ENCODE peak calls at places on chromosomes 1 and 21, in four cellular contexts. G is GM06990, U is sigmoid colon, Z is fibroblast of lung. B is an unnamed sample.

GRCh38 chr1:1442069-1442770 is 6.7 kb downstream of the VWA1 start:
- DNase-seq in G (no peak), U (no peak), Z (no peak), B (no peak)

GRCh38 chr1:28091043-28091781 is 2.8 kb upstream of the EYA3 start:
- DNase-seq in G (no peak), U (no peak), Z (peak; percentile 41), B (peak; percentile 55)

GRCh38 chr1:1164701-1165451 is 8.8 kb upstream of the TTLL10 start:
- DNase-seq in G (no peak), U (no peak), Z (peak; percentile 4), B (no peak)

GRCh38 chr1:5244631-5245285 is 590.3 kb downstream of the AJAP1 start:
- DNase-seq in G (no peak), U (no peak), Z (no peak), B (no peak)

GRCh38 chr1:247212012-247212411 is 40.2 kb upstream of the ZNF124 start:
- DNase-seq in G (peak; percentile 57), U (no peak), Z (no peak), B (peak; percentile 78)

GRCh38 chr1:245258271-245258920 is 103.6 kb downstream of the KIF26B start:
- DNase-seq in G (no peak), U (no peak), Z (peak; percentile 39), B (no peak)

GRCh38 chr1:15738416-15739113 is 2.5 kb downstream of the SLC25A34 start:
- DNase-seq in G (no peak), U (no peak), Z (no peak), B (no peak)

GRCh38 chr1:46569116-46569515 is 17.7 kb upstream of the KNCN start:
- DNase-seq in G (no peak), U (no peak), Z (no peak), B (no peak)

GRCh38 chr1:12127206-12127810 is 39.5 kb upstream of the TNFRSF1B start:
- DNase-seq in G (no peak), U (no peak), Z (no peak), B (no peak)

GRCh38 chr1:180278791-180279432 is 48.8 kb downstream of the LHX4 start:
- DNase-seq in G (no peak), U (no peak), Z (no peak), B (no peak)

GRCh38 chr1:181640959-181641358 is 157.6 kb downstream of the CACNA1E start:
- DNase-seq in G (no peak), U (no peak), Z (no peak), B (no peak)

GRCh38 chr1:105793541-105794146 is 1262.8 kb upstream of the PRMT6 start:
- DNase-seq in G (no peak), U (no peak), Z (no peak), B (peak; percentile 50)

GRCh38 chr1:201845331-201846083 is 16.6 kb downstream of the IPO9 start:
- DNase-seq in G (no peak), U (no peak), Z (peak; percentile 76), B (no peak)

GRCh38 chr21:28421716-28422480 is 570.8 kb downstream of the LTN1 start:
- DNase-seq in G (no peak), U (no peak), Z (peak; percentile 30), B (no peak)

GRCh38 chr1:105492941-105493340 is 1563.5 kb upstream of the PRMT6 start:
- DNase-seq in G (no peak), U (no peak), Z (no peak), B (no peak)

GRCh38 chr1:164748253-164748899 is 189.4 kb downstream of the PBX1 start:
- DNase-seq in G (no peak), U (peak; percentile 78), Z (peak; percentile 99), B (no peak)

GRCh38 chr1:17525996-17526686 is 13.4 kb upstream of the ARHGEF10L start:
- DNase-seq in G (no peak), U (no peak), Z (no peak), B (no peak)

GRCh38 chr1:112409416-112409815 is 13.4 kb downstream of the CTTNBP2NL start:
- DNase-seq in G (no peak), U (no peak), Z (no peak), B (no peak)

GRCh38 chr1:87329051-87329755 is 523 bp downstream of the LMO4 start:
- DNase-seq in G (peak; percentile 64), U (peak; percentile 79), Z (peak; percentile 50), B (peak; percentile 68)

GRCh38 chr1:18351735-18352134 is 129.0 kb upstream of the KLHDC7A start:
- DNase-seq in G (no peak), U (no peak), Z (no peak), B (no peak)

GRCh38 chr1:90114521-90115141 is 119.7 kb downstream of the ZNF326 start:
- DNase-seq in G (no peak), U (no peak), Z (peak; percentile 33), B (peak; percentile 30)

GRCh38 chr1:67439277-67440029 is 9.3 kb upstream of the SERBP1 start:
- DNase-seq in G (no peak), U (no peak), Z (peak; percentile 80), B (no peak)

GRCh38 chr1:93669369-93669768 is 12.3 kb downstream of the BCAR3 start:
- DNase-seq in G (no peak), U (no peak), Z (peak; percentile 85), B (no peak)

GRCh38 chr1:54378157-54378883 is 27.9 kb downstream of the SSBP3 start:
- DNase-seq in G (no peak), U (no peak), Z (no peak), B (no peak)

GRCh38 chr21:25809013-25809412 is 74.2 kb downstream of the GABPA start:
- DNase-seq in G (no peak), U (no peak), Z (no peak), B (no peak)

GRCh38 chr1:42370876-42371549 is 9.6 kb upstream of the RIMKLA start:
- DNase-seq in G (no peak), U (no peak), Z (no peak), B (no peak)

GRCh38 chr1:54053745-54054437 is 483 bp downstream of the TCEANC2 start:
- DNase-seq in G (no peak), U (no peak), Z (no peak), B (no peak)

GRCh38 chr1:9058465-9058864 is 11.0 kb downstream of the SLC2A5 start:
- DNase-seq in G (no peak), U (no peak), Z (no peak), B (no peak)

GRCh38 chr1:60621524-60621923 is 460.8 kb upstream of the NFIA start:
- DNase-seq in G (no peak), U (no peak), Z (peak; percentile 56), B (no peak)

GRCh38 chr1:61386323-61386722 is 304.0 kb downstream of the NFIA start:
- DNase-seq in G (no peak), U (no peak), Z (no peak), B (no peak)

GRCh38 chr1:107358611-107359342 is 217.9 kb downstream of the NTNG1 start:
- DNase-seq in G (no peak), U (no peak), Z (peak; percentile 14), B (no peak)

GRCh38 chr21:25911730-25912401 is 177.1 kb downstream of the GABPA start:
- DNase-seq in G (no peak), U (no peak), Z (peak; percentile 68), B (no peak)

DNA sequence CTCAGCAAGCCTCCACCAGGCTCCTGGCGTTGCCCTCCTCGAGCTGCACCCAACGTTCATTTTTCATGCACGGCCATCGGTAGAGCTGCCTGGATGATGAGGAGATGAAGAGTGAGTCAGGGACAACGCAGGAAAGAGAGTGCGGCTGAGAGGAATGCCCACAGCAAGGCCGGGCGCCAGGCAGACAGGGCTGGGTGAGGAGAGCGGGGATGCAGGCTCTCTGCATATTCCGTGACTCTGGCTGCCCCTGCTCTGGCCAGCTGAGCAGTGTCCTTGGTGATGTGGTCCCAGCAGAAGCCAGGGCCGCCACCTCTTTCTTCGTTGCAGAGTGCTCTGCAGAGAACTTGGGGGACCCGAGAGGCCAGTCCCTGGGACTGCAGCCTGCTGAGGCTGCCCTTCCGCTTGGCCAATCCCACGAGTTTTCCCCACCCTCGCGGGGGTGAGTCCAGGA is 10.8 kb downstream of the UMODL1 start:
- DNase-seq in G (no peak), U (no peak), Z (peak; percentile 90), B (no peak)
- TF ChIP-seq CTCF in G (no peak), U (no peak), Z (no peak), B (no peak)

GRCh38 chr1:22315315-22316078 is 136.2 kb upstream of the ZBTB40 start:
- DNase-seq in G (no peak), U (no peak), Z (no peak), B (no peak)

GRCh38 chr1:22319608-22320007 is 132.0 kb upstream of the ZBTB40 start:
- DNase-seq in G (no peak), U (no peak), Z (no peak), B (no peak)

GRCh38 chr1:22318279-22318983 is 133.2 kb upstream of the ZBTB40 start:
- DNase-seq in G (no peak), U (no peak), Z (no peak), B (no peak)

GRCh38 chr1:22317920-22318243 is 133.8 kb upstream of the ZBTB40 start:
- DNase-seq in G (no peak), U (no peak), Z (no peak), B (no peak)

GRCh38 chr1:22317231-22317919 is 134.3 kb upstream of the ZBTB40 start:
- DNase-seq in G (no peak), U (no peak), Z (no peak), B (peak; percentile 45)
- TF ChIP-seq CTCF in G (peak; percentile 79), U (no peak), Z (peak; percentile 23), B (peak; percentile 44)

GRCh38 chr21:36732217-36732616 is 33.3 kb downstream of the SIM2 start:
- DNase-seq in G (no peak), U (no peak), Z (no peak), B (no peak)
- TF ChIP-seq CTCF in G (no peak), U (no peak), Z (no peak), B (no peak)

DNA sequence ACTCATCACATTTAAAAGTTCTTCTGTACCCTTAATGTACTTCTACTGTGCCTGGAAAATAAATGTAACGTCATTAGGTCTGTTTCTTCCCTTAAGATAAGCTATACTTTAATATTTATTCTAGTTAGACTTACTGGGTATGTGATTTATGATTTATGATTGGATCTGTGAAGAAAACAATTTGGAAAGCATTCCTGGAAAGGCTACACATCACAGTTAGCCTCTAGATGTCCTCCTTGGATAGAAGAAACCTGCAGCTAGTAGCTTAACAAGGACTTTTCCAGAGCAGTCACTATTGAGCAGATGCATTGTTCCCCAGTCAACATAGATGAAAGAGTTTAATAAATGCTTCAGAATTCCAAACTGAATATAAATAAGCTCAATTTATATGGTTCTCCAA is 22.2 kb upstream of the ABL2 start:
- DNase-seq in G (no peak), U (no peak), Z (peak; percentile 50), B (peak; percentile 26)
- TF ChIP-seq CTCF in G (no peak), U (peak; percentile 9), Z (peak; percentile 50), B (no peak)

GRCh38 chr1:85282424-85282823 is 6.0 kb upstream of the BCL10 start:
- DNase-seq in G (no peak), U (no peak), Z (no peak), B (no peak)
- TF ChIP-seq CTCF in G (no peak), U (no peak), Z (no peak), B (no peak)

B was measured in GM20000.